ENCODE peak calls at places on chromosomes 2 and 18, in five cellular contexts. T, M, F, D and Z are unnamed samples.

GRCh38 chr18:50268022-50268747 is 1.9 kb upstream of the CFAP53 start:
- DNase-seq in T (peak; percentile 90), M (peak; percentile 86), F (peak; percentile 81), D (peak; percentile 72), Z (peak; percentile 75)

GRCh38 chr2:111642576-111643327 is 241.2 kb downstream of the ANAPC1 start:
- DNase-seq in T (no peak), M (no peak), F (no peak), D (no peak), Z (no peak)

GRCh38 chr2:233643128-233643527 is 6.9 kb downstream of the UGT1A10 start:
- DNase-seq in T (peak; percentile 41), M (no peak), F (no peak), D (peak; percentile 24), Z (no peak)

GRCh38 chr2:216362730-216363129 is 9.6 kb downstream of the MARCHF4 start:
- DNase-seq in T (no peak), M (no peak), F (no peak), D (peak; percentile 76), Z (no peak)

GRCh38 chr18:34764451-34764850 is 54.4 kb downstream of the DTNA start:
- DNase-seq in T (no peak), M (no peak), F (no peak), D (no peak), Z (no peak)

GRCh38 chr2:85851253-85851955 is 37.4 kb downstream of the ST3GAL5 start:
- DNase-seq in T (no peak), M (peak; percentile 46), F (peak; percentile 56), D (peak; percentile 7), Z (no peak)

GRCh38 chr2:166516712-166517303 is 22.8 kb upstream of the SCN7A start:
- DNase-seq in T (no peak), M (no peak), F (no peak), D (peak; percentile 51), Z (no peak)

GRCh38 chr18:10012526-10012925 is 98.7 kb downstream of the VAPA start:
- DNase-seq in T (no peak), M (no peak), F (no peak), D (no peak), Z (no peak)

GRCh38 chr2:66041902-66042657 is 392.8 kb upstream of the MEIS1 start:
- DNase-seq in T (no peak), M (no peak), F (no peak), D (no peak), Z (no peak)

GRCh38 chr18:7847357-7847756 is 280.2 kb downstream of the PTPRM start:
- DNase-seq in T (no peak), M (no peak), F (no peak), D (no peak), Z (no peak)

GRCh38 chr18:3466051-3466450 is 16.1 kb downstream of the TGIF1 start:
- DNase-seq in T (no peak), M (no peak), F (no peak), D (peak; percentile 94), Z (no peak)

GRCh38 chr2:238631491-238632180 is 204.9 kb downstream of the ASB1 start:
- DNase-seq in T (no peak), M (no peak), F (no peak), D (no peak), Z (no peak)

GRCh38 chr2:205776139-205776538 is 93.8 kb downstream of the NRP2 start:
- DNase-seq in T (peak; percentile 66), M (peak; percentile 52), F (no peak), D (peak; percentile 50), Z (no peak)

GRCh38 chr2:72148975-72149555 is 1.4 kb upstream of the CYP26B1 start:
- DNase-seq in T (peak; percentile 60), M (peak; percentile 26), F (no peak), D (peak; percentile 21), Z (no peak)

GRCh38 chr2:159600752-159601151 is 15.6 kb downstream of the BAZ2B start:
- DNase-seq in T (no peak), M (no peak), F (no peak), D (peak; percentile 76), Z (no peak)

GRCh38 chr2:235663877-235664276 is 170.0 kb downstream of the AGAP1 start:
- DNase-seq in T (no peak), M (no peak), F (no peak), D (peak; percentile 45), Z (no peak)